ENCODE peak calls at places on chromosome 6, in ten cellular contexts. One of them, this sample, is unnamed.

GRCh38 chr6:81697564-81697963 is 54.9 kb downstream of the TENT5A start:
- DNase-seq in endothelial cell: no peak
- DNase-seq in Peyer's patch: no peak
- DNase-seq in AG04450: no peak
- DNase-seq in testis: no peak
- DNase-seq in AG04449: no peak
- DNase-seq in kidney epithelial cell: no peak
- DNase-seq in nephron progenitor cell: no peak
- DNase-seq in fibroblast of villous mesenchyme: peak
- DNase-seq in GM10248: no peak
- DNase-seq in this sample: no peak

GRCh38 chr6:167047554-167047953 is 48.4 kb downstream of the CEP43 start:
- DNase-seq in endothelial cell: no peak
- DNase-seq in Peyer's patch: peak
- DNase-seq in AG04450: no peak
- DNase-seq in testis: no peak
- DNase-seq in AG04449: no peak
- DNase-seq in kidney epithelial cell: no peak
- DNase-seq in nephron progenitor cell: no peak
- DNase-seq in fibroblast of villous mesenchyme: no peak
- DNase-seq in GM10248: peak
- DNase-seq in this sample: no peak

GRCh38 chr6:113203135-113203534 is 654.0 kb upstream of the MARCKS start:
- DNase-seq in endothelial cell: no peak
- DNase-seq in Peyer's patch: no peak
- DNase-seq in AG04450: no peak
- DNase-seq in testis: no peak
- DNase-seq in AG04449: no peak
- DNase-seq in kidney epithelial cell: no peak
- DNase-seq in nephron progenitor cell: no peak
- DNase-seq in fibroblast of villous mesenchyme: no peak
- DNase-seq in GM10248: no peak
- DNase-seq in this sample: no peak

GRCh38 chr6:13544454-13545186 is 29.8 kb upstream of the SIRT5 start:
- DNase-seq in endothelial cell: no peak
- DNase-seq in Peyer's patch: no peak
- DNase-seq in AG04450: no peak
- DNase-seq in testis: no peak
- DNase-seq in AG04449: no peak
- DNase-seq in kidney epithelial cell: no peak
- DNase-seq in nephron progenitor cell: no peak
- DNase-seq in fibroblast of villous mesenchyme: no peak
- DNase-seq in GM10248: no peak
- DNase-seq in this sample: no peak

GRCh38 chr6:32845381-32845884 is 1.6 kb upstream of the PSMB8 start:
- DNase-seq in endothelial cell: no peak
- DNase-seq in Peyer's patch: peak
- DNase-seq in AG04450: no peak
- DNase-seq in testis: no peak
- DNase-seq in AG04449: no peak
- DNase-seq in kidney epithelial cell: no peak
- DNase-seq in nephron progenitor cell: no peak
- DNase-seq in fibroblast of villous mesenchyme: no peak
- DNase-seq in GM10248: peak
- DNase-seq in this sample: no peak

GRCh38 chr6:137832110-137832509 is 34.9 kb upstream of the TNFAIP3 start:
- DNase-seq in endothelial cell: no peak
- DNase-seq in Peyer's patch: no peak
- DNase-seq in AG04450: no peak
- DNase-seq in testis: no peak
- DNase-seq in AG04449: peak
- DNase-seq in kidney epithelial cell: peak
- DNase-seq in nephron progenitor cell: no peak
- DNase-seq in fibroblast of villous mesenchyme: peak
- DNase-seq in GM10248: no peak
- DNase-seq in this sample: no peak

GRCh38 chr6:1077822-1078221 is 234.1 kb upstream of the FOXQ1 start:
- DNase-seq in endothelial cell: no peak
- DNase-seq in Peyer's patch: no peak
- DNase-seq in AG04450: no peak
- DNase-seq in testis: no peak
- DNase-seq in AG04449: no peak
- DNase-seq in kidney epithelial cell: no peak
- DNase-seq in nephron progenitor cell: no peak
- DNase-seq in fibroblast of villous mesenchyme: no peak
- DNase-seq in GM10248: no peak
- DNase-seq in this sample: no peak

GRCh38 chr6:20729086-20729485 is 194.8 kb downstream of the CDKAL1 start:
- DNase-seq in endothelial cell: no peak
- DNase-seq in Peyer's patch: no peak
- DNase-seq in AG04450: no peak
- DNase-seq in testis: no peak
- DNase-seq in AG04449: no peak
- DNase-seq in kidney epithelial cell: no peak
- DNase-seq in nephron progenitor cell: no peak
- DNase-seq in fibroblast of villous mesenchyme: no peak
- DNase-seq in GM10248: no peak
- DNase-seq in this sample: no peak

GRCh38 chr6:43950206-43950605 is 177.0 kb downstream of the MRPL14 start:
- DNase-seq in endothelial cell: no peak
- DNase-seq in Peyer's patch: no peak
- DNase-seq in AG04450: no peak
- DNase-seq in testis: no peak
- DNase-seq in AG04449: no peak
- DNase-seq in kidney epithelial cell: no peak
- DNase-seq in nephron progenitor cell: no peak
- DNase-seq in fibroblast of villous mesenchyme: no peak
- DNase-seq in GM10248: no peak
- DNase-seq in this sample: no peak

GRCh38 chr6:43951756-43952675 is 175.2 kb downstream of the MRPL14 start:
- DNase-seq in endothelial cell: no peak
- DNase-seq in Peyer's patch: no peak
- DNase-seq in AG04450: no peak
- DNase-seq in testis: no peak
- DNase-seq in AG04449: no peak
- DNase-seq in kidney epithelial cell: no peak
- DNase-seq in nephron progenitor cell: no peak
- DNase-seq in fibroblast of villous mesenchyme: no peak
- DNase-seq in GM10248: no peak
- DNase-seq in this sample: no peak

GRCh38 chr6:43950731-43951062 is 176.6 kb downstream of the MRPL14 start:
- DNase-seq in endothelial cell: no peak
- DNase-seq in Peyer's patch: no peak
- DNase-seq in AG04450: no peak
- DNase-seq in testis: no peak
- DNase-seq in AG04449: no peak
- DNase-seq in kidney epithelial cell: no peak
- DNase-seq in nephron progenitor cell: no peak
- DNase-seq in fibroblast of villous mesenchyme: no peak
- DNase-seq in GM10248: no peak
- DNase-seq in this sample: no peak

GRCh38 chr6:43952746-43953145 is 174.5 kb downstream of the MRPL14 start:
- DNase-seq in endothelial cell: no peak
- DNase-seq in Peyer's patch: no peak
- DNase-seq in AG04450: no peak
- DNase-seq in testis: no peak
- DNase-seq in AG04449: no peak
- DNase-seq in kidney epithelial cell: no peak
- DNase-seq in nephron progenitor cell: no peak
- DNase-seq in fibroblast of villous mesenchyme: no peak
- DNase-seq in GM10248: no peak
- DNase-seq in this sample: no peak

DNA sequence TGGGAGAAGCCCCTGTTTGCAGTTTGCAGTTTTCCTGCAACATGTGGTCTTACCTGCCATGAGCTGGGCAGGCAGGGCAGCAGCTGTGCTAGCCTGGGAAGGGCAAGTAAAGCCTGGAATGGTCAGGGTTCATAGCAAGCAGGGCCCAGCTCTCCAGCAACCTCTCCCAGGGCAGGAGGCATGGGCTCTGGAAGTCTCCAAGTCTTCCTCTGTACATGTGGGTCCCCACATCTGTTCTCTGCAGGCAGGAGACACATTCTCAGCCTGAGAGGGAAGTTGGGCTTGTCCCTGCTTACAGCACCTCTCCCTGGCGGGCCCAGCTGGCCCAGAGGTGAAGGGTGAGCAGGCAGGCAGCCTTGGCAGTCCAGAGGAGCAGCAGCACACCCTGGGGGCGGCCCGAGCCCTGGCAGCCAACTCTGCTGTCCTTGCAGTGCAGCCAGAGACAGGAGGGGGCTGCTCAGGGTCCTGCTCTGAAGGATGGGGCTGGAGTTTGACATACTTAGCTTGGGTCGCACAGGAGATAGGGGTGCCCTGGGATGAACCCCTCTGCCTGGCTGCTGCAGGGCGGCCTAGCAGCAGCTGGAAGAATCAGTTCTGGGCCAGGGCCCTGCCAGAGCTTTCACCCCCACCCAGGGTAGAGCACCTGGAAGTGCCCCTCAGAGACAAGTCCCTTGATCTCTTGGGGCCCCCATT is 176.0 kb downstream of the MRPL14 start:
- DNase-seq in endothelial cell: peak
- DNase-seq in Peyer's patch: no peak
- DNase-seq in AG04450: no peak
- DNase-seq in testis: peak
- DNase-seq in AG04449: no peak
- DNase-seq in kidney epithelial cell: no peak
- DNase-seq in nephron progenitor cell: peak
- DNase-seq in fibroblast of villous mesenchyme: peak
- DNase-seq in GM10248: no peak
- DNase-seq in this sample: peak
- TF ChIP-seq CTCF in endothelial cell: no peak
- TF ChIP-seq CTCF in Peyer's patch: peak
- TF ChIP-seq CTCF in AG04450: peak
- TF ChIP-seq CTCF in testis: peak
- TF ChIP-seq CTCF in AG04449: peak
- TF ChIP-seq CTCF in kidney epithelial cell: peak
- TF ChIP-seq CTCF in nephron progenitor cell: peak
- TF ChIP-seq CTCF in fibroblast of villous mesenchyme: peak
- TF ChIP-seq CTCF in GM10248: peak
- TF ChIP-seq CTCF in this sample: peak

DNA sequence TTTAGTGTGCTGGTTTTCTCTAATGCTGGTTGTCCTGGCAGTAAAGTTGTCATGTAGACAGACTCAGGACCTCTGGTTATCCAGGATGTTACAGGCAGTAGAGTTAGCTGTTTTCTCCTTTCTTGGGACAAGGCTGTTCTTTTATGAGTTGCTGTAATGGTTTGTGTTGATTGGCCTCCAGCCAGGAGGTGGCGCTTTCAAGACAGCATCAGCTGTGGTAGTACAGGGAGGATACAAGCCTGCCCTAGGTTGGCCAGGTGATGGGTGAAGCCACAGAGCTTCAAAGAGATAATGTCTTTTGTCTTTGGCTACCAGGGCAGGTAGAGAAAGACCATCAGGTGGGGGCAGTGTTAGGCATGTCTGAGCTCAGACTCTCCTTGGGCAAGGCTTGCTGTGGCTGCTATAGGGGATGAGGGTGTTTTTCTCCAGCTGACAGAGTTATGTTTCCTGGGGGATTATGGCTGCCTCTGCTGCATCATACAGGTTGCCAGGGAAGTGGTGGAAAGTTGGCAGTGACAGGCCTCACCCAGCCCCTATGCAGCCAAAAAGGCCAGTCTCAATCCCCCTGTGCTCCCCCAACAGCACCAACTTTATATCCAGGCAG is 127.2 kb upstream of the TAB2 start:
- DNase-seq in endothelial cell: peak
- DNase-seq in Peyer's patch: peak
- DNase-seq in AG04450: no peak
- DNase-seq in testis: peak
- DNase-seq in AG04449: no peak
- DNase-seq in kidney epithelial cell: no peak
- DNase-seq in nephron progenitor cell: no peak
- DNase-seq in fibroblast of villous mesenchyme: peak
- DNase-seq in GM10248: no peak
- DNase-seq in this sample: no peak
- TF ChIP-seq CTCF in endothelial cell: peak
- TF ChIP-seq CTCF in Peyer's patch: peak
- TF ChIP-seq CTCF in AG04450: no peak
- TF ChIP-seq CTCF in testis: no peak
- TF ChIP-seq CTCF in AG04449: no peak
- TF ChIP-seq CTCF in kidney epithelial cell: peak
- TF ChIP-seq CTCF in nephron progenitor cell: no peak
- TF ChIP-seq CTCF in fibroblast of villous mesenchyme: peak
- TF ChIP-seq CTCF in GM10248: no peak
- TF ChIP-seq CTCF in this sample: no peak

GRCh38 chr6:130473886-130474285 is 108.1 kb downstream of the TMEM200A start:
- DNase-seq in endothelial cell: no peak
- DNase-seq in Peyer's patch: no peak
- DNase-seq in AG04450: no peak
- DNase-seq in testis: no peak
- DNase-seq in AG04449: no peak
- DNase-seq in kidney epithelial cell: no peak
- DNase-seq in nephron progenitor cell: no peak
- DNase-seq in fibroblast of villous mesenchyme: peak
- DNase-seq in GM10248: no peak
- DNase-seq in this sample: no peak
- TF ChIP-seq CTCF in endothelial cell: no peak
- TF ChIP-seq CTCF in Peyer's patch: no peak
- TF ChIP-seq CTCF in AG04450: no peak
- TF ChIP-seq CTCF in testis: no peak
- TF ChIP-seq CTCF in AG04449: no peak
- TF ChIP-seq CTCF in kidney epithelial cell: no peak
- TF ChIP-seq CTCF in nephron progenitor cell: no peak
- TF ChIP-seq CTCF in fibroblast of villous mesenchyme: no peak
- TF ChIP-seq CTCF in GM10248: no peak
- TF ChIP-seq CTCF in this sample: no peak

GRCh38 chr6:28252507-28252975 is 472 bp upstream of the ZKSCAN4 start:
- DNase-seq in endothelial cell: no peak
- DNase-seq in Peyer's patch: no peak
- DNase-seq in AG04450: no peak
- DNase-seq in testis: no peak
- DNase-seq in AG04449: no peak
- DNase-seq in kidney epithelial cell: no peak
- DNase-seq in nephron progenitor cell: no peak
- DNase-seq in fibroblast of villous mesenchyme: no peak
- DNase-seq in GM10248: peak
- DNase-seq in this sample: no peak

GRCh38 chr6:28250747-28251146 is 1.3 kb downstream of the ZKSCAN4 start:
- DNase-seq in endothelial cell: no peak
- DNase-seq in Peyer's patch: no peak
- DNase-seq in AG04450: no peak
- DNase-seq in testis: no peak
- DNase-seq in AG04449: no peak
- DNase-seq in kidney epithelial cell: no peak
- DNase-seq in nephron progenitor cell: no peak
- DNase-seq in fibroblast of villous mesenchyme: no peak
- DNase-seq in GM10248: no peak
- DNase-seq in this sample: no peak

GRCh38 chr6:28245206-28245941 is 6.7 kb downstream of the ZKSCAN4 start:
- DNase-seq in endothelial cell: no peak
- DNase-seq in Peyer's patch: no peak
- DNase-seq in AG04450: no peak
- DNase-seq in testis: no peak
- DNase-seq in AG04449: no peak
- DNase-seq in kidney epithelial cell: no peak
- DNase-seq in nephron progenitor cell: no peak
- DNase-seq in fibroblast of villous mesenchyme: no peak
- DNase-seq in GM10248: no peak
- DNase-seq in this sample: no peak

GRCh38 chr6:28251648-28252506 is at the start of gene ZKSCAN4:
- DNase-seq in endothelial cell: peak
- DNase-seq in Peyer's patch: peak
- DNase-seq in AG04450: peak
- DNase-seq in testis: peak
- DNase-seq in AG04449: peak
- DNase-seq in kidney epithelial cell: peak
- DNase-seq in nephron progenitor cell: peak
- DNase-seq in fibroblast of villous mesenchyme: peak
- DNase-seq in GM10248: peak
- DNase-seq in this sample: peak

GRCh38 chr6:28248916-28249315 is 3.2 kb downstream of the ZKSCAN4 start:
- DNase-seq in endothelial cell: no peak
- DNase-seq in Peyer's patch: no peak
- DNase-seq in AG04450: no peak
- DNase-seq in testis: no peak
- DNase-seq in AG04449: no peak
- DNase-seq in kidney epithelial cell: no peak
- DNase-seq in nephron progenitor cell: no peak
- DNase-seq in fibroblast of villous mesenchyme: no peak
- DNase-seq in GM10248: no peak
- DNase-seq in this sample: no peak
- TF ChIP-seq CTCF in endothelial cell: no peak
- TF ChIP-seq CTCF in Peyer's patch: no peak
- TF ChIP-seq CTCF in AG04450: no peak
- TF ChIP-seq CTCF in testis: no peak
- TF ChIP-seq CTCF in AG04449: no peak
- TF ChIP-seq CTCF in kidney epithelial cell: no peak
- TF ChIP-seq CTCF in nephron progenitor cell: no peak
- TF ChIP-seq CTCF in fibroblast of villous mesenchyme: no peak
- TF ChIP-seq CTCF in GM10248: no peak
- TF ChIP-seq CTCF in this sample: no peak

This sample was measured in neural crest cell.